ENCODE peak calls at places on chromosomes 12 and 14, in eight cellular contexts. One of them, this sample, is unnamed.

GRCh38 chr14:21267431-21267845 is 1.8 kb downstream of the HNRNPC start:
- DNase-seq in GM23338: no peak
- DNase-seq in MM.1S: peak; percentile 77
- DNase-seq in GM23248: peak; percentile 47
- DNase-seq in neural progenitor cell: no peak
- DNase-seq in HCT116: no peak
- DNase-seq in PC-3: peak; percentile 27
- DNase-seq in SK-N-SH: no peak
- DNase-seq in this sample: no peak

GRCh38 chr12:111406474-111407370 is 999 bp downstream of the SH2B3 start:
- DNase-seq in GM23248: peak; percentile 23
- DNase-seq in neural progenitor cell: peak; percentile 37
- DNase-seq in GM23338: no peak
- DNase-seq in SK-N-SH: peak; percentile 44
- DNase-seq in MM.1S: peak; percentile 13
- DNase-seq in HCT116: no peak
- DNase-seq in PC-3: no peak
- DNase-seq in this sample: no peak

GRCh38 chr14:33512201-33512600 is 438.7 kb downstream of the EGLN3 start:
- DNase-seq in SK-N-SH: no peak
- DNase-seq in MM.1S: no peak
- DNase-seq in GM23338: no peak
- DNase-seq in PC-3: no peak
- DNase-seq in HCT116: no peak
- DNase-seq in neural progenitor cell: no peak
- DNase-seq in GM23248: peak; percentile 83
- DNase-seq in this sample: no peak

GRCh38 chr14:94411638-94412037 is 23.2 kb upstream of the SERPINA1 start:
- DNase-seq in PC-3: no peak
- DNase-seq in GM23338: no peak
- DNase-seq in HCT116: no peak
- DNase-seq in neural progenitor cell: no peak
- DNase-seq in MM.1S: no peak
- DNase-seq in SK-N-SH: no peak
- DNase-seq in GM23248: no peak
- DNase-seq in this sample: no peak

GRCh38 chr14:81517798-81518398 is 15.8 kb downstream of the SEL1L start:
- DNase-seq in neural progenitor cell: no peak
- DNase-seq in SK-N-SH: no peak
- DNase-seq in HCT116: no peak
- DNase-seq in PC-3: no peak
- DNase-seq in GM23248: peak; percentile 78
- DNase-seq in MM.1S: no peak
- DNase-seq in GM23338: no peak
- DNase-seq in this sample: no peak

GRCh38 chr14:93859957-93860356 is 67.2 kb upstream of the FAM181A start:
- DNase-seq in GM23338: no peak
- DNase-seq in GM23248: peak; percentile 5
- DNase-seq in neural progenitor cell: no peak
- DNase-seq in HCT116: no peak
- DNase-seq in PC-3: no peak
- DNase-seq in MM.1S: no peak
- DNase-seq in SK-N-SH: peak; percentile 48
- DNase-seq in this sample: peak; percentile 82

GRCh38 chr12:30617568-30617967 is 78.1 kb downstream of the IPO8 start:
- DNase-seq in GM23338: no peak
- DNase-seq in PC-3: no peak
- DNase-seq in neural progenitor cell: no peak
- DNase-seq in MM.1S: no peak
- DNase-seq in GM23248: no peak
- DNase-seq in SK-N-SH: no peak
- DNase-seq in HCT116: no peak
- DNase-seq in this sample: no peak

GRCh38 chr12:90106568-90106967 is 397.9 kb upstream of the ATP2B1 start:
- DNase-seq in MM.1S: no peak
- DNase-seq in GM23338: no peak
- DNase-seq in HCT116: no peak
- DNase-seq in SK-N-SH: no peak
- DNase-seq in GM23248: no peak
- DNase-seq in neural progenitor cell: no peak
- DNase-seq in PC-3: peak; percentile 65
- DNase-seq in this sample: no peak

GRCh38 chr12:127680516-127680915 is 586.5 kb upstream of the TMEM132C start:
- DNase-seq in SK-N-SH: no peak
- DNase-seq in PC-3: no peak
- DNase-seq in GM23248: no peak
- DNase-seq in MM.1S: no peak
- DNase-seq in HCT116: no peak
- DNase-seq in neural progenitor cell: no peak
- DNase-seq in GM23338: no peak
- DNase-seq in this sample: no peak

GRCh38 chr12:27615331-27615891 is 80.8 kb upstream of the REP15 start:
- DNase-seq in HCT116: peak; percentile 71
- DNase-seq in PC-3: peak; percentile 81
- DNase-seq in GM23338: no peak
- DNase-seq in GM23248: peak; percentile 74
- DNase-seq in MM.1S: no peak
- DNase-seq in neural progenitor cell: no peak
- DNase-seq in SK-N-SH: no peak
- DNase-seq in this sample: peak; percentile 30
- H3K4me1 ChIP-seq in HCT116: peaks cover 91% of the 10 kb centered on the region
- H3K4me1 ChIP-seq in PC-3: peaks cover 72% of the 10 kb centered on the region
- H3K4me1 ChIP-seq in GM23338: peaks cover 6% of the 10 kb centered on the region
- H3K4me1 ChIP-seq in GM23248: peaks cover 69% of the 10 kb centered on the region
- H3K4me1 ChIP-seq in MM.1S: no peaks in the 10 kb centered on the region
- H3K4me1 ChIP-seq in neural progenitor cell: no peaks in the 10 kb centered on the region
- H3K4me1 ChIP-seq in SK-N-SH: peaks cover 2% of the 10 kb centered on the region
- H3K4me1 ChIP-seq in this sample: peaks cover 31% of the 10 kb centered on the region

DNA sequence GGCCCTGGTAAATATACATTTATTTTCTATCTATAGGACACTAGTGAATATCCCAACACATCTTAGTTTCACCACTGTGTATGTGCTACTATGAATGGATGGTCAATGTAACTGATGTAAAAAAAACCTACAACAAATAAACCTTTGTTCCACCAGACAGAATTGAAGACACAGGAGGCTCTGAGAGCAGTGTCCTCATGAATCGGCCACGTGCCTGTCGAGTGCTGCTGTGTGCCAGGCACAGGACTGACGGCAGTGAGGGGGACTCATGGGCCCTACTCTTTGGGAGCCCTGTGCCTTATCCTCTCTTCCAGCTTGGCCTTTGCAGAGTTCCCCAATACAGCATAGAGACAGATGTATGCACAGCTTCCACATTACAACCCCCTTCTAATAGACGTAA is 18.2 kb downstream of the CINP start:
- DNase-seq in MM.1S: no peak
- DNase-seq in PC-3: no peak
- DNase-seq in GM23248: no peak
- DNase-seq in SK-N-SH: no peak
- DNase-seq in GM23338: no peak
- DNase-seq in neural progenitor cell: no peak
- DNase-seq in HCT116: no peak
- DNase-seq in this sample: no peak
- TF ChIP-seq EZH2phosphoT487 in MM.1S: no peak
- TF ChIP-seq EZH2phosphoT487 in PC-3: no peak
- TF ChIP-seq EZH2phosphoT487 in GM23248: no peak
- TF ChIP-seq EZH2phosphoT487 in SK-N-SH: no peak
- TF ChIP-seq EZH2phosphoT487 in GM23338: no peak
- TF ChIP-seq EZH2phosphoT487 in neural progenitor cell: no peak
- TF ChIP-seq EZH2phosphoT487 in HCT116: no peak
- TF ChIP-seq EZH2phosphoT487 in this sample: no peak

GRCh38 chr12:57523706-57524614 is 1.3 kb downstream of the MBD6 start:
- DNase-seq in GM23248: no peak
- DNase-seq in PC-3: no peak
- DNase-seq in MM.1S: peak; percentile 5
- DNase-seq in GM23338: no peak
- DNase-seq in HCT116: no peak
- DNase-seq in neural progenitor cell: no peak
- DNase-seq in SK-N-SH: no peak
- DNase-seq in this sample: no peak

GRCh38 chr12:57522887-57523705 is 472 bp downstream of the MBD6 start:
- DNase-seq in neural progenitor cell: no peak
- DNase-seq in GM23248: peak; percentile 70
- DNase-seq in MM.1S: peak; percentile 11
- DNase-seq in GM23338: peak; percentile 82
- DNase-seq in HCT116: no peak
- DNase-seq in SK-N-SH: no peak
- DNase-seq in PC-3: peak; percentile 46
- DNase-seq in this sample: peak; percentile 85

GRCh38 chr12:57520008-57520726 is at the start of gene DDIT3:
- DNase-seq in HCT116: peak; percentile 97
- DNase-seq in GM23248: peak; percentile 100
- DNase-seq in MM.1S: peak; percentile 99
- DNase-seq in GM23338: peak; percentile 99
- DNase-seq in SK-N-SH: peak; percentile 72
- DNase-seq in PC-3: peak; percentile 98
- DNase-seq in neural progenitor cell: peak; percentile 59
- DNase-seq in this sample: peak; percentile 100

GRCh38 chr12:57521475-57522018 is 1.1 kb upstream of the MBD6 start:
- DNase-seq in SK-N-SH: no peak
- DNase-seq in GM23338: peak; percentile 65
- DNase-seq in GM23248: peak; percentile 56
- DNase-seq in PC-3: no peak
- DNase-seq in HCT116: no peak
- DNase-seq in MM.1S: peak; percentile 5
- DNase-seq in neural progenitor cell: peak; percentile 78
- DNase-seq in this sample: peak; percentile 85

GRCh38 chr12:57522019-57522886 is at the start of gene MBD6:
- DNase-seq in GM23248: peak; percentile 94
- DNase-seq in PC-3: peak; percentile 84
- DNase-seq in HCT116: peak; percentile 75
- DNase-seq in neural progenitor cell: peak; percentile 98
- DNase-seq in MM.1S: peak; percentile 93
- DNase-seq in SK-N-SH: peak; percentile 98
- DNase-seq in GM23338: peak; percentile 87
- DNase-seq in this sample: peak; percentile 97
- H3K4me1 ChIP-seq in GM23248: peaks cover 40% of the 10 kb centered on the region
- H3K4me1 ChIP-seq in PC-3: peaks cover 42% of the 10 kb centered on the region
- H3K4me1 ChIP-seq in HCT116: peaks cover 24% of the 10 kb centered on the region
- H3K4me1 ChIP-seq in neural progenitor cell: peaks cover 33% of the 10 kb centered on the region
- H3K4me1 ChIP-seq in MM.1S: peaks cover 23% of the 10 kb centered on the region
- H3K4me1 ChIP-seq in SK-N-SH: peaks cover 46% of the 10 kb centered on the region
- H3K4me1 ChIP-seq in GM23338: peaks cover 43% of the 10 kb centered on the region
- H3K4me1 ChIP-seq in this sample: peaks cover 29% of the 10 kb centered on the region

GRCh38 chr12:80707126-80707829 is at the start of gene MYF6:
- DNase-seq in neural progenitor cell: no peak
- DNase-seq in HCT116: no peak
- DNase-seq in MM.1S: no peak
- DNase-seq in SK-N-SH: no peak
- DNase-seq in GM23248: no peak
- DNase-seq in GM23338: no peak
- DNase-seq in PC-3: no peak
- DNase-seq in this sample: no peak
- TF ChIP-seq EZH2phosphoT487 in neural progenitor cell: no peak
- TF ChIP-seq EZH2phosphoT487 in HCT116: no peak
- TF ChIP-seq EZH2phosphoT487 in MM.1S: no peak
- TF ChIP-seq EZH2phosphoT487 in SK-N-SH: no peak
- TF ChIP-seq EZH2phosphoT487 in GM23248: no peak
- TF ChIP-seq EZH2phosphoT487 in GM23338: no peak
- TF ChIP-seq EZH2phosphoT487 in PC-3: no peak
- TF ChIP-seq EZH2phosphoT487 in this sample: no peak

GRCh38 chr12:22539055-22539454 is 5.3 kb downstream of the C2CD5 start:
- DNase-seq in GM23248: no peak
- DNase-seq in SK-N-SH: no peak
- DNase-seq in PC-3: no peak
- DNase-seq in HCT116: no peak
- DNase-seq in MM.1S: no peak
- DNase-seq in GM23338: no peak
- DNase-seq in neural progenitor cell: no peak
- DNase-seq in this sample: no peak
- H3K4me1 ChIP-seq in GM23248: peaks cover 11% of the 10 kb centered on the region
- H3K4me1 ChIP-seq in SK-N-SH: no peaks in the 10 kb centered on the region
- H3K4me1 ChIP-seq in PC-3: peaks cover 13% of the 10 kb centered on the region
- H3K4me1 ChIP-seq in HCT116: no peaks in the 10 kb centered on the region
- H3K4me1 ChIP-seq in MM.1S: peaks cover 12% of the 10 kb centered on the region
- H3K4me1 ChIP-seq in GM23338: peaks cover 34% of the 10 kb centered on the region
- H3K4me1 ChIP-seq in neural progenitor cell: peaks cover 10% of the 10 kb centered on the region
- H3K4me1 ChIP-seq in this sample: peaks cover 15% of the 10 kb centered on the region

GRCh38 chr12:124480469-124481256 is 86.7 kb downstream of the NCOR2 start:
- DNase-seq in SK-N-SH: peak; percentile 85
- DNase-seq in MM.1S: peak; percentile 81
- DNase-seq in neural progenitor cell: no peak
- DNase-seq in GM23338: no peak
- DNase-seq in GM23248: peak; percentile 35
- DNase-seq in HCT116: no peak
- DNase-seq in PC-3: peak; percentile 87
- DNase-seq in this sample: peak; percentile 38
- TF ChIP-seq EZH2phosphoT487 in SK-N-SH: no peak
- TF ChIP-seq EZH2phosphoT487 in MM.1S: no peak
- TF ChIP-seq EZH2phosphoT487 in neural progenitor cell: no peak
- TF ChIP-seq EZH2phosphoT487 in GM23338: no peak
- TF ChIP-seq EZH2phosphoT487 in GM23248: no peak
- TF ChIP-seq EZH2phosphoT487 in HCT116: no peak
- TF ChIP-seq EZH2phosphoT487 in PC-3: no peak
- TF ChIP-seq EZH2phosphoT487 in this sample: no peak

DNA sequence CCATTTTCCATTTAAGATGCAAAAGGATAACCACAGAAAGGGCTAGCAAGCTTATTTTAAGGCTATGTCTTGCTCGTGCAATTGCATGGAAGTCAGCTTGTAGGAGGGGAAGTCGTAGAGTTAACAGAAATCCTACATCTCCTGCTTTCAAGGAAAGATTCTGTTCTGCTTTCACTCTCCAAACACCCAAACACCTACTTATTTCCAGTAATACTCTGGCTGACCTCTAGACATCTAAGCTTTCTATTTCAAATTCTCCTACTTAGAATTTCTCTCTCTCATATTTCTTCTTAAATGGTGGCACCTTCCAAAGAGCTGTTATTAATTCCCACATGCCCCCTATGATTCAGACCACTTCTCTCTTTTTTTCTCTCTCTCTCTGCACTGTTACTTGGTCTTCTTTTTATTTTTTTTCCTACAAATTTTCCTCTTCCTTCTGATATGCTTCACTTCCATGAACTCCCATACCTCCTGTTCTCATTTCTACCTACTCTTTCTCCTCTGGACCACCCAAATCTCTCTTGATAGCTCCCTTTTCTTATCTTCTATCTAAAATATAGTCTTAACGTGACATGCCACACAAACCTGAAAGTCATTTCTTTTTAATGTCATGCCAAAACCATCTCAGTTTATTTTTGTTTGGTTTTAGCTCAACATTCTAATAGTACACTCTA is 90.8 kb downstream of the RPS6KA5 start:
- DNase-seq in SK-N-SH: no peak
- DNase-seq in neural progenitor cell: no peak
- DNase-seq in GM23338: no peak
- DNase-seq in PC-3: no peak
- DNase-seq in GM23248: no peak
- DNase-seq in HCT116: peak; percentile 21
- DNase-seq in MM.1S: no peak
- DNase-seq in this sample: peak; percentile 13
- H3K4me1 ChIP-seq in SK-N-SH: no peaks in the 10 kb centered on the region
- H3K4me1 ChIP-seq in neural progenitor cell: no peaks in the 10 kb centered on the region
- H3K4me1 ChIP-seq in GM23338: no peaks in the 10 kb centered on the region
- H3K4me1 ChIP-seq in PC-3: peaks cover 5% of the 10 kb centered on the region
- H3K4me1 ChIP-seq in GM23248: no peaks in the 10 kb centered on the region
- H3K4me1 ChIP-seq in HCT116: peaks cover 37% of the 10 kb centered on the region
- H3K4me1 ChIP-seq in MM.1S: no peaks in the 10 kb centered on the region
- H3K4me1 ChIP-seq in this sample: peaks cover 15% of the 10 kb centered on the region

GRCh38 chr14:46769292-46769691 is 117.7 kb upstream of the RPL10L start:
- DNase-seq in neural progenitor cell: no peak
- DNase-seq in GM23338: no peak
- DNase-seq in GM23248: no peak
- DNase-seq in SK-N-SH: no peak
- DNase-seq in HCT116: no peak
- DNase-seq in PC-3: no peak
- DNase-seq in MM.1S: peak; percentile 65
- DNase-seq in this sample: no peak
- TF ChIP-seq EZH2phosphoT487 in neural progenitor cell: no peak
- TF ChIP-seq EZH2phosphoT487 in GM23338: no peak
- TF ChIP-seq EZH2phosphoT487 in GM23248: no peak
- TF ChIP-seq EZH2phosphoT487 in SK-N-SH: no peak
- TF ChIP-seq EZH2phosphoT487 in HCT116: no peak
- TF ChIP-seq EZH2phosphoT487 in PC-3: no peak
- TF ChIP-seq EZH2phosphoT487 in MM.1S: no peak
- TF ChIP-seq EZH2phosphoT487 in this sample: no peak